ENCODE peak calls at places on chromosomes 12 and 14, in eight cellular contexts. U is CD8-positive, alpha-beta T cell; W is A549; R is H9; P is pancreas; D is psoas muscle; C is ovary; J is heart right ventricle. F is an unnamed sample.
A peak's percentile ranks its signal among the peaks of the same experiment; 100 is the strongest.

GRCh38 chr12:49651855-49652254 is 28.5 kb downstream of the PRPF40B start:
- DNase-seq in D (no peak), U (no peak), C (no peak), R (no peak), P (no peak), W (no peak), J (no peak), F (no peak)

GRCh38 chr12:6612247-6612646 is 5.1 kb upstream of the CHD4 start:
- DNase-seq in J (no peak), D (no peak), U (no peak), P (no peak), R (no peak), W (no peak), C (no peak), F (peak; percentile 28)

GRCh38 chr12:49827351-49828099 is 688 bp downstream of the NCKAP5L start:
- DNase-seq in D (peak; percentile 64), C (peak; percentile 84), P (peak; percentile 91), R (peak; percentile 90), W (peak; percentile 54), U (peak; percentile 16), J (peak; percentile 76), F (peak; percentile 66)

GRCh38 chr12:84912191-84913142 is at the start of gene SLC6A15:
- DNase-seq in C (peak; percentile 25), U (no peak), R (peak; percentile 89), J (no peak), P (peak; percentile 76), D (peak; percentile 24), W (peak; percentile 85), F (peak; percentile 59)

GRCh38 chr12:58888131-58888783 is 32.0 kb downstream of the LRIG3 start:
- DNase-seq in D (no peak), J (peak; percentile 38), W (peak; percentile 2), C (no peak), P (no peak), U (no peak), R (no peak), F (peak; percentile 96)

GRCh38 chr12:41663487-41664258 is 475.6 kb downstream of the PDZRN4 start:
- DNase-seq in D (no peak), J (no peak), R (no peak), P (no peak), C (no peak), W (peak; percentile 39), U (no peak), F (no peak)

GRCh38 chr14:85416771-85417170 is 113.2 kb upstream of the FLRT2 start:
- DNase-seq in C (no peak), R (no peak), W (peak; percentile 79), J (no peak), D (no peak), U (no peak), P (no peak), F (no peak)

GRCh38 chr12:6974180-6974579 is 3.5 kb downstream of the EMG1 start:
- DNase-seq in R (no peak), J (no peak), P (no peak), U (no peak), W (no peak), C (no peak), D (no peak), F (no peak)

GRCh38 chr12:30996255-30996654 is 69.7 kb downstream of the TSPAN11 start:
- DNase-seq in D (no peak), C (no peak), R (no peak), U (no peak), W (no peak), J (no peak), P (no peak), F (no peak)

GRCh38 chr12:50806176-50806575 is 36.5 kb upstream of the TMPRSS12 start:
- DNase-seq in W (no peak), C (no peak), J (no peak), R (no peak), D (no peak), U (no peak), P (no peak), F (no peak)

GRCh38 chr14:81834308-81834707 is 300.7 kb upstream of the SEL1L start:
- DNase-seq in J (no peak), P (no peak), R (no peak), C (no peak), D (no peak), W (no peak), U (no peak), F (peak; percentile 4)

GRCh38 chr12:9646794-9647622 is 22.5 kb upstream of the CLEC2D start:
- DNase-seq in C (no peak), D (no peak), W (peak; percentile 9), J (no peak), P (no peak), U (no peak), R (no peak), F (no peak)

GRCh38 chr12:13197526-13198141 is 1.1 kb downstream of the EMP1 start:
- DNase-seq in R (no peak), C (peak; percentile 29), P (no peak), J (peak; percentile 89), U (no peak), D (peak; percentile 64), W (no peak), F (peak; percentile 40)

GRCh38 chr12:79331870-79332269 is 358.9 kb downstream of the PAWR start:
- DNase-seq in R (no peak), J (no peak), W (no peak), U (no peak), D (no peak), C (no peak), P (no peak), F (no peak)

GRCh38 chr12:11954181-11954580 is 116.6 kb upstream of the BCL2L14 start:
- DNase-seq in J (no peak), R (no peak), P (no peak), U (no peak), W (no peak), D (no peak), C (no peak), F (no peak)

GRCh38 chr14:101404426-101405170 is 156.7 kb upstream of the DIO3 start:
- DNase-seq in R (peak; percentile 69), J (no peak), P (no peak), W (no peak), C (no peak), U (no peak), D (no peak), F (no peak)

GRCh38 chr14:101406921-101407320 is 154.4 kb upstream of the DIO3 start:
- DNase-seq in C (no peak), R (no peak), J (no peak), P (no peak), U (no peak), D (no peak), W (no peak), F (no peak)

GRCh38 chr14:101407328-101407727 is 154.0 kb upstream of the DIO3 start:
- DNase-seq in D (no peak), J (no peak), W (no peak), P (no peak), R (no peak), U (no peak), C (no peak), F (no peak)

GRCh38 chr14:101405171-101405883 is 156.0 kb upstream of the DIO3 start:
- DNase-seq in U (no peak), J (no peak), R (no peak), D (no peak), C (peak; percentile 38), W (peak; percentile 29), P (no peak), F (no peak)

DNA sequence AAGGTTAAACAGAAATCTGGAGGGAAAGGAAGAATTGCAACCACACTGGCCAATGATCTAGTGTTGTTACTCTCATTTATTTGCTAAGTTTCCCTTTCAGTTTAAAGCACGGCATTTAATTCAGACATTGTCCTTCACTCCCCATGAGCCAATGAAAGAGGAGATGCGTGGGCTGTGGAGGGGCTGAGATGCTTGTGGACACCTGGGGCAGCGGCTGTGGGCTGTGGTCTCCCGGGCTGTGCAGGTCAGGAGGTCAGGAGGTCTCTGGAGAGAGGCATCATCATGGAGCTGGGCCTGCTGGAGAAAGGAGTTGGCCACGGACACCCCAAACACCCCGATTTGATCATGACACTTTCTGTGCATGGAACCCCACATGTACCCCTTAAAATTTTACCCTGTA is 155.4 kb upstream of the DIO3 start:
- DNase-seq in R (no peak), C (no peak), J (no peak), W (no peak), D (no peak), U (no peak), P (no peak), F (no peak)
- H3K27ac ChIP-seq in R (no peak overlapping the region), C (no peak overlapping the region), J (no peak overlapping the region), W (no peak overlapping the region), D (no peak overlapping the region), U (no peak overlapping the region), P (no peak overlapping the region), F (no peak overlapping the region)

GRCh38 chr14:55721353-55721752 is 141.3 kb downstream of the KTN1 start:
- DNase-seq in C (no peak), J (no peak), W (peak; percentile 26), R (no peak), U (no peak), D (no peak), P (no peak), F (peak; percentile 54)

GRCh38 chr14:55724736-55725135 is 144.7 kb downstream of the KTN1 start:
- DNase-seq in U (no peak), P (no peak), D (no peak), R (no peak), C (no peak), J (no peak), W (no peak), F (no peak)

GRCh38 chr14:55718551-55718950 is 138.5 kb downstream of the KTN1 start:
- DNase-seq in D (no peak), P (no peak), R (no peak), J (no peak), C (no peak), W (no peak), U (no peak), F (peak; percentile 73)

GRCh38 chr14:55717621-55718020 is 137.6 kb downstream of the KTN1 start:
- DNase-seq in U (no peak), J (no peak), D (no peak), W (no peak), R (no peak), C (no peak), P (no peak), F (no peak)

DNA sequence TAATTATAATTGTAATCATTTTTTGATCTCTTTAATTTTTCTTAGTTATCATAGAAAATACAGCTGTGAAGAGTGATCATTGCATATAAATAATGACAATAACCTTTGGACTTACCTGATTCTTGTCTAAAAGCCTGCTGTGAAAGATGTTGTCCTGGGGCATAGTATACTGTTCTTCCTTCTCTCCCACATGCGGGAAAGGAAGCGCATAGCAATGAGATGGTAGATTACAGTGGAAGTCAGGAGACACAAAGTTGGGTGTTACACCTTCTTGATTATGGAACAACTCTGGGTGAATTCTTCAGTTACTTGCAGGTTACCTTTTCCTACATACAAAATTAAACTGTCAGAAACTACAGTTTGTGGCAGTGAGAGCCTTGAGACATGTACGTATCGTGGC is 140.8 kb downstream of the KTN1 start:
- DNase-seq in D (no peak), J (no peak), C (no peak), R (no peak), W (no peak), P (no peak), U (no peak), F (no peak)
- TF ChIP-seq CTCF in D (no peak), J (no peak), C (no peak), R (no peak), W (no peak), P (no peak), U (no peak), F (no peak)

GRCh38 chr12:93009533-93009932 is 80.4 kb upstream of the EEA1 start:
- DNase-seq in P (no peak), D (no peak), C (no peak), J (no peak), W (no peak), U (no peak), R (no peak), F (no peak)
- H3K27ac ChIP-seq in P (no peak overlapping the region), D (no peak overlapping the region), C (no peak overlapping the region), J (no peak overlapping the region), W (no peak overlapping the region), U (no peak overlapping the region), R (no peak overlapping the region), F (no peak overlapping the region)

GRCh38 chr14:29016050-29016900 is 249.7 kb downstream of the FOXG1 start:
- DNase-seq in U (no peak), C (peak; percentile 9), D (peak; percentile 9), P (peak; percentile 30), R (peak; percentile 78), W (peak; percentile 53), J (no peak), F (no peak)
- TF ChIP-seq CTCF in U (no peak), C (no peak), D (no peak), P (no peak), R (peak; percentile 78), W (peak; percentile 31), J (peak; percentile 48), F (no peak)

F was measured in thyroid gland.